ENCODE peak calls at places on chromosomes 1 and 21, in four cellular contexts. N is H1, Z is GM12878, Y is HepG2. W is an unnamed sample.

GRCh38 chr1:216281757-216282156 is 141.5 kb downstream of the USH2A start:
- DNase-seq in Y (no peak), Z (no peak), N (no peak), W (no peak)

GRCh38 chr21:15809818-15810217 is 80.0 kb downstream of the USP25 start:
- DNase-seq in Z (no peak), Y (no peak), N (no peak), W (no peak)

GRCh38 chr1:245953876-245954660 is 553.0 kb downstream of the SMYD3 start:
- DNase-seq in Z (peak; percentile 32), Y (no peak), N (no peak), W (no peak)

GRCh38 chr1:1213919-1214599 is at the start of gene TNFRSF4:
- DNase-seq in Z (no peak), Y (no peak), N (no peak), W (no peak)

GRCh38 chr21:32463367-32463766 is 50.9 kb downstream of the EVA1C start:
- DNase-seq in Y (no peak), N (no peak), Z (no peak), W (no peak)

GRCh38 chr1:70672333-70672935 is 261.4 kb downstream of the CTH start:
- DNase-seq in Z (no peak), N (no peak), Y (no peak), W (no peak)

GRCh38 chr1:7703321-7704213 is 67.5 kb upstream of the VAMP3 start:
- DNase-seq in Y (no peak), N (no peak), Z (no peak), W (peak; percentile 67)

GRCh38 chr1:23122023-23122738 is 46.5 kb downstream of the LUZP1 start:
- DNase-seq in N (no peak), Z (no peak), Y (no peak), W (no peak)

GRCh38 chr1:215043405-215043804 is 39.1 kb upstream of the KCNK2 start:
- DNase-seq in Z (no peak), N (no peak), Y (no peak), W (no peak)

GRCh38 chr21:29287383-29287782 is 11.3 kb upstream of the BACH1 start:
- DNase-seq in Z (no peak), Y (peak; percentile 35), N (no peak), W (no peak)

GRCh38 chr1:153422450-153423068 is 6.2 kb downstream of the S100A7A start:
- DNase-seq in Z (no peak), Y (peak; percentile 34), N (no peak), W (peak; percentile 65)

GRCh38 chr21:35136586-35137254 is 87.6 kb upstream of the RUNX1 start:
- DNase-seq in Z (no peak), Y (peak; percentile 49), N (no peak), W (peak; percentile 70)

GRCh38 chr1:238752332-238752731 is 634.0 kb upstream of the CHRM3 start:
- DNase-seq in Z (no peak), N (no peak), Y (no peak), W (no peak)

GRCh38 chr1:243253927-243254232 is 1.2 kb downstream of the CEP170 start:
- DNase-seq in Y (peak; percentile 12), Z (no peak), N (no peak), W (peak; percentile 40)

GRCh38 chr1:45117766-45118165 is 88.6 kb downstream of the ZSWIM5 start:
- DNase-seq in Z (no peak), N (no peak), Y (no peak), W (no peak)

GRCh38 chr1:100573960-100574359 is 36.0 kb downstream of the GPR88 start:
- DNase-seq in Z (no peak), Y (no peak), N (no peak), W (no peak)

GRCh38 chr1:91018006-91018405 is 3.8 kb downstream of the ZNF644 start:
- DNase-seq in Y (peak; percentile 24), N (no peak), Z (no peak), W (no peak)

GRCh38 chr1:220300442-220301121 is 28.3 kb upstream of the RAB3GAP2 start:
- DNase-seq in Z (no peak), Y (peak; percentile 13), N (no peak), W (peak; percentile 38)

GRCh38 chr21:45522381-45522780 is 19.9 kb downstream of the SLC19A1 start:
- DNase-seq in Y (no peak), N (no peak), Z (no peak), W (no peak)

GRCh38 chr1:202214089-202214843 is 20.7 kb downstream of the LGR6 start:
- DNase-seq in Z (no peak), Y (no peak), N (no peak), W (no peak)

GRCh38 chr1:36238433-36238832 is 14.2 kb downstream of the THRAP3 start:
- DNase-seq in Z (no peak), N (no peak), Y (no peak), W (no peak)

GRCh38 chr1:246753670-246754535 is 29.7 kb downstream of the SCCPDH start:
- DNase-seq in Y (peak; percentile 50), N (peak; percentile 72), Z (peak; percentile 8), W (peak; percentile 67)

GRCh38 chr1:1291611-1292441 is 11.6 kb downstream of the SCNN1D start:
- DNase-seq in Z (no peak), Y (peak; percentile 64), N (no peak), W (peak; percentile 65)

GRCh38 chr1:193473932-193474331 is 287.5 kb upstream of the B3GALT2 start:
- DNase-seq in Z (no peak), Y (no peak), N (no peak), W (no peak)

GRCh38 chr1:193348126-193349045 is 162.0 kb upstream of the B3GALT2 start:
- DNase-seq in Z (no peak), Y (no peak), N (no peak), W (no peak)

GRCh38 chr1:34547043-34547674 is 207.7 kb upstream of the GJB5 start:
- DNase-seq in Z (no peak), Y (peak; percentile 37), N (peak; percentile 27), W (no peak)

GRCh38 chr1:51327386-51327785 is 3.0 kb downstream of the TTC39A start:
- DNase-seq in N (no peak), Y (no peak), Z (no peak), W (no peak)

GRCh38 chr1:33468011-33468410 is 4.4 kb upstream of the ZSCAN20 start:
- DNase-seq in Z (no peak), Y (no peak), N (no peak), W (no peak)

DNA sequence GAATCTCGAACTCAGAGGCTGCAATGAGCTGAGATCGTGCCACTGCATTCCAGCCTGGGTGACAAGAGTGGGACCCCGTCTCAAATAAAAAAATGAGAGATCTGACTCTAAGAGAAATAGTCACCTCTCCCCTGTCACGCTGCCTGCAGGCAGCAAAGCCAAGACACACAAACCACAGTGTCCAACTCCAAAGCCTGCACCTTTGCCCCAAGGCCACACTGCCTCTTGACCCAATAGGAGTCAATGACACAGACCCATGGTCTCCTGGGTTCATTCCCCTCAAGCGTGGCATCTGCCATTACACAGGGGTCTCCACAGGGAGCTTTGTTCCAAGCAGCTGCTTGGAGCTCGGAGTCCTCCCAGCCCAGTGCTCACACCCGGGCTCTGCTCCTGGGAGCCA is 46.3 kb downstream of the SLC9A1 start:
- DNase-seq in Z (no peak), Y (no peak), N (no peak), W (no peak)
- TF ChIP-seq CBX5 in Z (no peak), Y (no peak), N (no peak), W (no peak)

DNA sequence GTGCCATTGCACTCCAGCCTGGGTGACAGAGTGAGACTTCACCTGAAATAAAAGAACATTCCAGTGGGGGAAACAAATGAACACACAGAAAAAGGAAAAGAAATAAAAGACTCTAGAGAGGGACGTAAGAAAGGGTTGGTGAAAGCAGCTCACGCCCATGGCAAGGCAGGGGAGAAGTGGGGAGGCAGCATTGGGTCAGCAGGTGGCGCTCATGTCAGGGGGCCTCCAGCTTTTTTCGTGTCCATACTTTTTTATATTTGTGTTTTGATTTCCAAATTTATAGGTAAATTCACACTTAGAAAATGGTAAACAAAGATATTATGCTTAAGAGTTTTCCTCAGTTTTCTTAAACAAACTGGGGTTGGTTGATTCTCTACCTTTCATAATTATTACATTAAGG is 45.5 kb downstream of the VPS13D start:
- DNase-seq in N (peak; percentile 5), Z (no peak), Y (peak; percentile 6), W (peak; percentile 66)
- TF ChIP-seq CBX5 in N (no peak), Z (no peak), Y (no peak), W (no peak)

DNA sequence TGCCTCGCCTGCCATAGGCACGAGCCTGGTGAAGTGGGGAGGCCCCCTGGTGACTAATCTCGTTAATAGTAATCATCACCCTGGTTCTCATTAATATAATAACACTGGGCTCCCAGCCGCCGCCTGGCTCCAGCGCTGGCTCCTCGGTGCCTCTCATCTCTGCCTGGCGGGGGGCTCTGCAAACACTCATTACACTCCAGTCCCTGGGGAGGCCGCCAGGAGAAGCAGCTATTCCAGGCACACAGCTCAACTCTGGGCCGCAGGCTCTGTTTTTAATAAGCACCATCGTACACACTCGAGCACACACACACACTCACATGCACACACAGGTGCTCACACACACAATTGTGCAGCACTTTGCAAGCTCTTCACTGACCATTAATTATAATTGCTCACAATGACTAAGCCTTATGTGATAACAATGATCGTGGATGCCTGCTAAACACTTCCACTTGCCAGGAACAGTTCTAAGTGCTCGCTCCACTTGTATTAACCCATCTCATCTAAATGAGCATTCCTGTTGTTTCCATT is 52.2 kb downstream of the SDC3 start:
- DNase-seq in Z (no peak), N (no peak), Y (no peak), W (no peak)
- TF ChIP-seq CBX5 in Z (no peak), N (no peak), Y (no peak), W (no peak)

DNA sequence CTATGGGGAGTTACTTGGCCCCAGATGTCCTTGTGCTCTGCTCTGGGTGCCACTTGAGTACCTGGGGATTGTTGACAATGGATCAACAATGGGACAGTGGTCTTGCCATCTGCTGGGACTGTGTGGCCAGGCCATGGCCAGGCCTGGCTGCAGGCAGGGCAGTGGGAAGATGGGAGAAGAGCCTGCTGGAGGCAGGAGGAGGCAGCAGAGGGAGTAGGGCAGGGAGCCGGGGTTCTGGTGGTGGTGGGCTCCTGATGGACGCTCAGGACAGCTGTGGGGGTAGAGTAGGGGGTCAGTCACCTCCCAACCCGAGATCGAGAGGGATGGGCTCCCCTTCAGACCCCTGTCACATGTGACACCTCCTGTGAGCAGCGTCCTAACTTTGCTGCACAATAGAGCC is 81.0 kb downstream of the ARHGEF10L start:
- DNase-seq in Y (no peak), Z (no peak), N (no peak), W (no peak)
- TF ChIP-seq CBX5 in Y (no peak), Z (no peak), N (no peak), W (no peak)

GRCh38 chr1:25006770-25007169 is 76.7 kb upstream of the RUNX3 start:
- DNase-seq in N (no peak), Z (no peak), Y (no peak), W (no peak)

GRCh38 chr1:25011270-25011669 is 81.2 kb upstream of the RUNX3 start:
- DNase-seq in Y (no peak), N (no peak), Z (no peak), W (no peak)

GRCh38 chr1:25009675-25010262 is 79.7 kb upstream of the RUNX3 start:
- DNase-seq in N (no peak), Y (no peak), Z (no peak), W (no peak)

GRCh38 chr1:25004355-25004754 is 74.3 kb upstream of the RUNX3 start:
- DNase-seq in N (no peak), Y (no peak), Z (no peak), W (no peak)

DNA sequence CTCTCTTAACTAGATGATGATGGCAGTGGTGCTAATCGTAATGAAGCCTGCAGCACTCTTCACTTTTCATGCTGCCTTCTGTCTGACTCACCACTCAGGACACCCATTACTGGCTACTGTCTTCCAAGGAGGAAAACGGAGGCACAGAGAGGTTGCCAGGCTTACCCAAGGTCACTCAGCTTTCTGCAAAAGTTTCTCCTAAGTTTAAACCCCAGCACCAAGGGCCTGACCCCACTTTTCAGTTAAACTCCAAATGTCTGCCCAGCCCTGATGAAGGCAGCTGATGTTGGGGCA is 78.1 kb upstream of the RUNX3 start:
- DNase-seq in Y (no peak), Z (no peak), N (no peak), W (no peak)
- TF ChIP-seq CBX5 in Y (no peak), Z (no peak), N (no peak), W (no peak)

W was measured in K562.